ENCODE peak calls at places on chromosomes 16 and 17, in ten cellular contexts. One of them, this sample, is unnamed.

GRCh38 chr17:45129426-45129939 is 2.8 kb downstream of the PLCD3 start:
- DNase-seq in gastrocnemius medialis: peak; percentile 89
- DNase-seq in spleen: no peak
- DNase-seq in Peyer's patch: no peak
- DNase-seq in adrenal gland: peak; percentile 94
- DNase-seq in body of pancreas: no peak
- DNase-seq in ovary: peak; percentile 64
- DNase-seq in esophagus squamous epithelium: no peak
- DNase-seq in breast epithelium: peak; percentile 49
- DNase-seq in HCT116: no peak
- DNase-seq in this sample: no peak

GRCh38 chr16:19307587-19308241 is 22.2 kb downstream of the CLEC19A start:
- DNase-seq in breast epithelium: no peak
- DNase-seq in gastrocnemius medialis: no peak
- DNase-seq in Peyer's patch: no peak
- DNase-seq in ovary: no peak
- DNase-seq in spleen: no peak
- DNase-seq in adrenal gland: no peak
- DNase-seq in HCT116: no peak
- DNase-seq in esophagus squamous epithelium: no peak
- DNase-seq in body of pancreas: no peak
- DNase-seq in this sample: no peak

GRCh38 chr16:69720822-69721430 is 5.4 kb downstream of the NQO1 start:
- DNase-seq in spleen: peak; percentile 35
- DNase-seq in HCT116: no peak
- DNase-seq in Peyer's patch: no peak
- DNase-seq in adrenal gland: no peak
- DNase-seq in esophagus squamous epithelium: no peak
- DNase-seq in body of pancreas: no peak
- DNase-seq in ovary: no peak
- DNase-seq in gastrocnemius medialis: no peak
- DNase-seq in breast epithelium: peak; percentile 12
- DNase-seq in this sample: no peak

GRCh38 chr17:20225162-20226115 is 216.3 kb downstream of the SPECC1 start:
- DNase-seq in Peyer's patch: no peak
- DNase-seq in spleen: no peak
- DNase-seq in body of pancreas: no peak
- DNase-seq in HCT116: no peak
- DNase-seq in breast epithelium: no peak
- DNase-seq in gastrocnemius medialis: no peak
- DNase-seq in adrenal gland: no peak
- DNase-seq in esophagus squamous epithelium: no peak
- DNase-seq in ovary: no peak
- DNase-seq in this sample: no peak

GRCh38 chr16:65745-66144 is 6.7 kb downstream of the RHBDF1 start:
- DNase-seq in esophagus squamous epithelium: no peak
- DNase-seq in breast epithelium: peak; percentile 74
- DNase-seq in adrenal gland: peak; percentile 91
- DNase-seq in Peyer's patch: peak; percentile 95
- DNase-seq in body of pancreas: peak; percentile 87
- DNase-seq in gastrocnemius medialis: peak; percentile 65
- DNase-seq in spleen: peak; percentile 95
- DNase-seq in HCT116: peak; percentile 21
- DNase-seq in ovary: peak; percentile 88
- DNase-seq in this sample: peak; percentile 78

GRCh38 chr16:22887445-22887844 is 73.5 kb downstream of the HS3ST2 start:
- DNase-seq in HCT116: no peak
- DNase-seq in breast epithelium: no peak
- DNase-seq in body of pancreas: no peak
- DNase-seq in esophagus squamous epithelium: no peak
- DNase-seq in adrenal gland: no peak
- DNase-seq in Peyer's patch: no peak
- DNase-seq in spleen: no peak
- DNase-seq in ovary: no peak
- DNase-seq in gastrocnemius medialis: no peak
- DNase-seq in this sample: no peak

GRCh38 chr16:86911311-86911999 is 333.1 kb downstream of the FOXL1 start:
- DNase-seq in adrenal gland: no peak
- DNase-seq in Peyer's patch: no peak
- DNase-seq in spleen: peak; percentile 24
- DNase-seq in body of pancreas: no peak
- DNase-seq in breast epithelium: no peak
- DNase-seq in HCT116: no peak
- DNase-seq in gastrocnemius medialis: no peak
- DNase-seq in esophagus squamous epithelium: no peak
- DNase-seq in ovary: no peak
- DNase-seq in this sample: no peak

GRCh38 chr17:41750866-41751265 is 16.4 kb upstream of the HAP1 start:
- DNase-seq in breast epithelium: no peak
- DNase-seq in spleen: no peak
- DNase-seq in HCT116: no peak
- DNase-seq in body of pancreas: no peak
- DNase-seq in Peyer's patch: no peak
- DNase-seq in esophagus squamous epithelium: no peak
- DNase-seq in adrenal gland: no peak
- DNase-seq in gastrocnemius medialis: no peak
- DNase-seq in ovary: no peak
- DNase-seq in this sample: no peak

GRCh38 chr17:32302037-32302436 is 36.4 kb downstream of the RHBDL3 start:
- DNase-seq in spleen: no peak
- DNase-seq in gastrocnemius medialis: no peak
- DNase-seq in Peyer's patch: no peak
- DNase-seq in breast epithelium: no peak
- DNase-seq in adrenal gland: no peak
- DNase-seq in body of pancreas: no peak
- DNase-seq in HCT116: no peak
- DNase-seq in esophagus squamous epithelium: no peak
- DNase-seq in ovary: no peak
- DNase-seq in this sample: no peak

GRCh38 chr16:54165912-54166265 is 120.7 kb downstream of the IRX3 start:
- DNase-seq in spleen: no peak
- DNase-seq in gastrocnemius medialis: no peak
- DNase-seq in ovary: no peak
- DNase-seq in breast epithelium: no peak
- DNase-seq in HCT116: no peak
- DNase-seq in adrenal gland: no peak
- DNase-seq in esophagus squamous epithelium: no peak
- DNase-seq in body of pancreas: no peak
- DNase-seq in Peyer's patch: no peak
- DNase-seq in this sample: no peak

GRCh38 chr17:66025551-66025950 is 166.4 kb downstream of the CEP112 start:
- DNase-seq in ovary: no peak
- DNase-seq in gastrocnemius medialis: no peak
- DNase-seq in body of pancreas: no peak
- DNase-seq in HCT116: no peak
- DNase-seq in spleen: no peak
- DNase-seq in breast epithelium: no peak
- DNase-seq in Peyer's patch: no peak
- DNase-seq in esophagus squamous epithelium: no peak
- DNase-seq in adrenal gland: no peak
- DNase-seq in this sample: no peak

GRCh38 chr16:83994087-83994486 is 26.0 kb downstream of the NECAB2 start:
- DNase-seq in spleen: no peak
- DNase-seq in HCT116: peak; percentile 31
- DNase-seq in breast epithelium: no peak
- DNase-seq in adrenal gland: peak; percentile 35
- DNase-seq in ovary: no peak
- DNase-seq in esophagus squamous epithelium: no peak
- DNase-seq in gastrocnemius medialis: no peak
- DNase-seq in Peyer's patch: no peak
- DNase-seq in body of pancreas: no peak
- DNase-seq in this sample: no peak

GRCh38 chr17:32962320-32962707 is 29.3 kb upstream of the SPACA3 start:
- DNase-seq in adrenal gland: no peak
- DNase-seq in esophagus squamous epithelium: no peak
- DNase-seq in HCT116: no peak
- DNase-seq in spleen: no peak
- DNase-seq in gastrocnemius medialis: no peak
- DNase-seq in Peyer's patch: no peak
- DNase-seq in body of pancreas: no peak
- DNase-seq in breast epithelium: no peak
- DNase-seq in ovary: no peak
- DNase-seq in this sample: no peak

GRCh38 chr16:72131036-72131435 is 37.4 kb downstream of the DHX38 start:
- DNase-seq in body of pancreas: no peak
- DNase-seq in gastrocnemius medialis: no peak
- DNase-seq in ovary: no peak
- DNase-seq in HCT116: no peak
- DNase-seq in spleen: no peak
- DNase-seq in Peyer's patch: no peak
- DNase-seq in breast epithelium: no peak
- DNase-seq in adrenal gland: no peak
- DNase-seq in esophagus squamous epithelium: no peak
- DNase-seq in this sample: no peak

GRCh38 chr17:6699997-6700947 is 12.9 kb downstream of the SLC13A5 start:
- DNase-seq in gastrocnemius medialis: no peak
- DNase-seq in breast epithelium: no peak
- DNase-seq in Peyer's patch: no peak
- DNase-seq in ovary: no peak
- DNase-seq in spleen: no peak
- DNase-seq in body of pancreas: no peak
- DNase-seq in adrenal gland: no peak
- DNase-seq in HCT116: no peak
- DNase-seq in esophagus squamous epithelium: no peak
- DNase-seq in this sample: no peak

GRCh38 chr17:18960803-18961511 is 9.0 kb downstream of the SLC5A10 start:
- DNase-seq in HCT116: no peak
- DNase-seq in body of pancreas: peak; percentile 84
- DNase-seq in ovary: peak; percentile 75
- DNase-seq in Peyer's patch: peak; percentile 95
- DNase-seq in adrenal gland: peak; percentile 85
- DNase-seq in esophagus squamous epithelium: no peak
- DNase-seq in gastrocnemius medialis: peak; percentile 58
- DNase-seq in breast epithelium: peak; percentile 60
- DNase-seq in spleen: peak; percentile 95
- DNase-seq in this sample: peak; percentile 75

GRCh38 chr17:55059724-55060123 is 91.2 kb downstream of the STXBP4 start:
- DNase-seq in gastrocnemius medialis: no peak
- DNase-seq in breast epithelium: no peak
- DNase-seq in Peyer's patch: no peak
- DNase-seq in ovary: no peak
- DNase-seq in esophagus squamous epithelium: no peak
- DNase-seq in adrenal gland: no peak
- DNase-seq in HCT116: no peak
- DNase-seq in spleen: no peak
- DNase-seq in body of pancreas: no peak
- DNase-seq in this sample: no peak

GRCh38 chr16:70684146-70685060 is 1.4 kb downstream of the MTSS2 start:
- DNase-seq in Peyer's patch: no peak
- DNase-seq in gastrocnemius medialis: no peak
- DNase-seq in ovary: peak; percentile 64
- DNase-seq in body of pancreas: no peak
- DNase-seq in breast epithelium: no peak
- DNase-seq in spleen: peak; percentile 73
- DNase-seq in esophagus squamous epithelium: no peak
- DNase-seq in HCT116: no peak
- DNase-seq in adrenal gland: peak; percentile 60
- DNase-seq in this sample: no peak

DNA sequence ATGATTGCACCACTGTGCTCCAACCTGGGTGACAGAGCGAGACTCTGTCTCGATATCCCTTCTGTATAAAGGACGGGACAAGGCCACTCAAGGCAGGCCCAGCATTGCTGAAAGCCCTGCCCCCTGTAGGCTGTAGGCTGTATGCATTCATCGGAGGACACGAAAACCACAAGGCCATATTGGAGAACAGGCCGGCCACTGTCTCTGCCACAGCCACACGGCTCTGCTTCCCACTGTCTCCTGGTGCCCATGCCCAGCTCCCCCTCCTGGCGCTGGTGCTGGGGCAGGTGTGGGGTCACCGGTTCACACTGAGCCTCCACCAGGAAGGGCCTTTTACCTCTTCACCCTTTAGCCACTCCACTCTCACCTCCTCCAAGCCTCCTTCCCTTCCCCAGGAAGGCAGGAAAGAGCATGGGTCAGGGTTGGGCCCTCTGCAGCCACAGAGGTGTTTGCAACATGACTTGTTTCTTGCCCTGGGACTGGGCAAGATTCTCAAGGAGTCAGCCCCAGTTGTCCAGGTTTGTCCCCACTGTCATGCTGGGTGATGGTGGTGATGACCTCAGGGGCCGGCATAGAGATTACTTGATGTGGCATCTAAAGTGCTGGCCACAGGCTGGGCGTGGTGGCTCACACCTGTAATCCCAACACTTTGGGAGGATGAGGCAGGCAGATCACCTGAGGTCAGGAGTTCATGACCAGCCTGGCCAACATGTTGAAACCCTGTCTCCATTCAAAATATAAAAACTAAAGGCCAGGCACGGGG is 5.3 kb upstream of the NTN3 start:
- DNase-seq in esophagus squamous epithelium: no peak
- DNase-seq in gastrocnemius medialis: no peak
- DNase-seq in spleen: no peak
- DNase-seq in ovary: peak; percentile 13
- DNase-seq in body of pancreas: no peak
- DNase-seq in HCT116: no peak
- DNase-seq in breast epithelium: no peak
- DNase-seq in Peyer's patch: no peak
- DNase-seq in adrenal gland: no peak
- DNase-seq in this sample: no peak
- TF ChIP-seq CTCF in esophagus squamous epithelium: no peak
- TF ChIP-seq CTCF in gastrocnemius medialis: no peak
- TF ChIP-seq CTCF in spleen: no peak
- TF ChIP-seq CTCF in ovary: no peak
- TF ChIP-seq CTCF in body of pancreas: no peak
- TF ChIP-seq CTCF in HCT116: peak; percentile 41
- TF ChIP-seq CTCF in breast epithelium: no peak
- TF ChIP-seq CTCF in Peyer's patch: no peak
- TF ChIP-seq CTCF in adrenal gland: no peak
- TF ChIP-seq CTCF in this sample: no peak

GRCh38 chr16:85668676-85669424 is 19.9 kb downstream of the GINS2 start:
- DNase-seq in breast epithelium: no peak
- DNase-seq in ovary: no peak
- DNase-seq in adrenal gland: no peak
- DNase-seq in HCT116: no peak
- DNase-seq in body of pancreas: no peak
- DNase-seq in gastrocnemius medialis: no peak
- DNase-seq in Peyer's patch: no peak
- DNase-seq in spleen: peak; percentile 41
- DNase-seq in esophagus squamous epithelium: no peak
- DNase-seq in this sample: no peak
- TF ChIP-seq POLR2A in breast epithelium: no peak
- TF ChIP-seq POLR2A in ovary: no peak
- TF ChIP-seq POLR2A in adrenal gland: no peak
- TF ChIP-seq POLR2A in HCT116: no peak
- TF ChIP-seq POLR2A in body of pancreas: no peak
- TF ChIP-seq POLR2A in gastrocnemius medialis: no peak
- TF ChIP-seq POLR2A in Peyer's patch: no peak
- TF ChIP-seq POLR2A in spleen: no peak
- TF ChIP-seq POLR2A in esophagus squamous epithelium: no peak
- TF ChIP-seq POLR2A in this sample: no peak

GRCh38 chr16:3223913-3224515 is 10.9 kb downstream of the ZNF200 start:
- DNase-seq in breast epithelium: no peak
- DNase-seq in Peyer's patch: no peak
- DNase-seq in gastrocnemius medialis: no peak
- DNase-seq in HCT116: no peak
- DNase-seq in body of pancreas: no peak
- DNase-seq in adrenal gland: no peak
- DNase-seq in esophagus squamous epithelium: no peak
- DNase-seq in ovary: no peak
- DNase-seq in spleen: no peak
- DNase-seq in this sample: no peak
- H3K9me3 ChIP-seq in breast epithelium: peaks cover 72% of the 10 kb centered on the region
- H3K9me3 ChIP-seq in Peyer's patch: peaks cover 80% of the 10 kb centered on the region
- H3K9me3 ChIP-seq in gastrocnemius medialis: peaks cover 21% of the 10 kb centered on the region
- H3K9me3 ChIP-seq in HCT116: peaks cover 23% of the 10 kb centered on the region
- H3K9me3 ChIP-seq in body of pancreas: no peaks in the 10 kb centered on the region
- H3K9me3 ChIP-seq in adrenal gland: peaks cover 16% of the 10 kb centered on the region
- H3K9me3 ChIP-seq in esophagus squamous epithelium: peaks cover 98% of the 10 kb centered on the region
- H3K9me3 ChIP-seq in ovary: peaks cover 5% of the 10 kb centered on the region
- H3K9me3 ChIP-seq in spleen: peaks cover 100% of the 10 kb centered on the region
- H3K9me3 ChIP-seq in this sample: no peaks in the 10 kb centered on the region

GRCh38 chr16:81480856-81481821 is 36.5 kb downstream of the CMIP start:
- DNase-seq in ovary: no peak
- DNase-seq in gastrocnemius medialis: peak; percentile 35
- DNase-seq in HCT116: no peak
- DNase-seq in breast epithelium: no peak
- DNase-seq in body of pancreas: no peak
- DNase-seq in spleen: peak; percentile 93
- DNase-seq in esophagus squamous epithelium: peak; percentile 38
- DNase-seq in adrenal gland: peak; percentile 76
- DNase-seq in Peyer's patch: peak; percentile 91
- DNase-seq in this sample: no peak
- TF ChIP-seq CTCF in ovary: no peak
- TF ChIP-seq CTCF in gastrocnemius medialis: no peak
- TF ChIP-seq CTCF in HCT116: no peak
- TF ChIP-seq CTCF in breast epithelium: no peak
- TF ChIP-seq CTCF in body of pancreas: no peak
- TF ChIP-seq CTCF in spleen: peak; percentile 13
- TF ChIP-seq CTCF in esophagus squamous epithelium: no peak
- TF ChIP-seq CTCF in adrenal gland: no peak
- TF ChIP-seq CTCF in Peyer's patch: no peak
- TF ChIP-seq CTCF in this sample: no peak

This sample was measured in uterus.